ENCODE peak calls at places on chromosomes 3 and 15, in nine cellular contexts. G is OCI-LY7; J is aorta; K is psoas muscle; A is CD8-positive, alpha-beta T cell; I is lung; X is transverse colon; C is kidney; W is heart left ventricle. U is an unnamed sample. For H3K36me3, the result is how much of the 10 kb centered on the place peaks cover.

GRCh38 chr3:23075478-23075877 is 127.6 kb upstream of the UBE2E2 start:
- DNase-seq in I (no peak), G (no peak), A (no peak), X (no peak), K (no peak), W (no peak), J (no peak), C (no peak), U (no peak)

GRCh38 chr15:45177285-45177684 is 10.5 kb downstream of the SHF start:
- DNase-seq in J (no peak), G (no peak), X (no peak), A (no peak), I (no peak), C (no peak), W (no peak), K (no peak), U (no peak)

GRCh38 chr3:134317106-134317947 is 56.9 kb downstream of the AMOTL2 start:
- DNase-seq in I (no peak), K (no peak), A (no peak), C (no peak), G (no peak), J (no peak), W (no peak), X (no peak), U (no peak)

GRCh38 chr3:32706348-32707025 is 21.5 kb downstream of the CNOT10 start:
- DNase-seq in X (no peak), C (no peak), K (no peak), I (no peak), G (no peak), A (no peak), W (no peak), J (no peak), U (no peak)

GRCh38 chr3:120093923-120094775 is at the start of gene GSK3B:
- DNase-seq in A (peak), W (peak), C (peak), K (no peak), I (peak), J (peak), X (peak), G (peak), U (peak)

GRCh38 chr3:72270072-72270611 is 485.2 kb upstream of the PROK2 start:
- DNase-seq in I (peak), K (peak), G (no peak), X (peak), C (peak), A (no peak), W (peak), J (peak), U (no peak)

GRCh38 chr15:88264622-88265021 is 8.1 kb upstream of the NTRK3 start:
- DNase-seq in G (no peak), C (no peak), I (no peak), J (no peak), A (no peak), K (no peak), W (no peak), X (no peak), U (no peak)

GRCh38 chr15:80072285-80072684 is 12.8 kb downstream of the ZFAND6 start:
- DNase-seq in W (no peak), C (no peak), G (peak), X (no peak), A (peak), J (no peak), I (no peak), K (no peak), U (no peak)

GRCh38 chr3:52052831-52053306 is 3.5 kb downstream of the DUSP7 start:
- DNase-seq in W (peak), X (peak), A (peak), J (peak), K (peak), G (peak), C (peak), I (peak), U (peak)

GRCh38 chr15:64225804-64226203 is 63.0 kb upstream of the PPIB start:
- DNase-seq in X (no peak), A (no peak), I (no peak), W (no peak), C (no peak), G (no peak), K (no peak), J (no peak), U (no peak)

GRCh38 chr3:45605569-45605968 is 11.0 kb downstream of the LIMD1 start:
- DNase-seq in K (no peak), C (no peak), I (no peak), W (no peak), G (no peak), A (no peak), X (no peak), J (no peak), U (no peak)

DNA sequence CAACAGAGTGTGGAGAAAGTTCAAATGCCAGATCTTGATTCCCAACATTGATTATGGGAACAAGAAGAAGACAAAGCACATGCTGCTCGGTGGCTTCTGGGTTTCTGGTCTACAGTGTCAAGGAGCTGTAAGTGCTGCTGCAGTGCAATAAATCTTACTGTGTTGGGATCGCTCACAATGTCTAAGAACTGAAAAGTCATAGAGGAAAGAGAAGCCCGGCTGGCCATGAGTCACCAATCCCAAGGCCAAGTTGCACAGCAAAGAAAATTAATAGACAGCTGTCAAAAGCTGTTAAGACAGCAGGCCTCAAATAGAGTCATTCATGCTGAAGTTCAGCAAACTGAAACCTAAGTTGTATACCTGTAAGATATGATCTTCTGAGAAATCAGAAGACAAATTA is 33.2 kb upstream of the SPPL2A start:
- DNase-seq in W (no peak), G (no peak), C (no peak), A (no peak), K (peak), I (no peak), J (no peak), X (peak), U (no peak)
- H3K27ac ChIP-seq in W (no peak), G (no peak), C (no peak), A (no peak), K (peak), I (no peak), J (no peak), X (peak), U (peak)

GRCh38 chr15:71549100-71549499 is 261.3 kb upstream of the NR2E3 start:
- DNase-seq in X (no peak), A (no peak), I (no peak), K (no peak), C (no peak), G (no peak), W (no peak), J (no peak), U (no peak)

GRCh38 chr15:71547066-71547465 is 263.3 kb upstream of the NR2E3 start:
- DNase-seq in A (no peak), X (no peak), G (no peak), I (no peak), C (peak), K (no peak), J (no peak), W (peak), U (no peak)

GRCh38 chr15:71548317-71548908 is 261.9 kb upstream of the NR2E3 start:
- DNase-seq in J (no peak), K (no peak), G (no peak), A (no peak), W (no peak), X (no peak), I (no peak), C (no peak), U (no peak)

GRCh38 chr15:71549697-71550096 is 260.7 kb upstream of the NR2E3 start:
- DNase-seq in X (no peak), G (no peak), I (no peak), A (no peak), C (no peak), J (no peak), W (peak), K (no peak), U (no peak)

DNA sequence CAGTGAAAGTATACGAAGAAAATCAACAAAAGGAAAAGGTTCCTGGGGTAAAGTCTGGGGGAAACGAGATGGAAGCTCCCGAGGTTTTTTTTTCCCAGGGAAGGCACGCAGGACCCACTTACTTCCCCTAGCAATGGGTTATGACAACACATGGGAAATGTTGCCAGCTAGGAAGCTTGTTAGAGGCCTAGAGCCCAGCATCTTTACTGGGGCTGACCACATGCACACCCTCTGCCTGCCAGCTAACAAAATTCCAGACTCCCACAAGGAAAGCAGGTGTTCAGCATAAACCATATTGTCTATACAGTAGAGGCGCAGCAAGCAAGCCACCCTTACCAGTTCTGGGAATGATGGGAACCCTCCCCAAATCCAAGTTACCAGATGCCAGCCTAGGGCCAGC is 258.8 kb upstream of the NR2E3 start:
- DNase-seq in G (no peak), I (no peak), X (no peak), J (no peak), A (no peak), K (no peak), C (no peak), W (no peak), U (no peak)
- H3K4me3 ChIP-seq in G (no peak), I (no peak), X (no peak), J (no peak), A (no peak), K (no peak), C (no peak), W (no peak), U (no peak)

GRCh38 chr15:92997821-92998220 is 91.2 kb downstream of the RGMA start:
- DNase-seq in C (no peak), X (no peak), A (no peak), J (no peak), G (no peak), I (no peak), W (no peak), K (no peak), U (no peak)

GRCh38 chr15:93005133-93005532 is 83.9 kb downstream of the RGMA start:
- DNase-seq in X (no peak), J (no peak), K (no peak), C (no peak), W (no peak), G (no peak), A (no peak), I (no peak), U (no peak)

GRCh38 chr15:93001881-93002280 is 87.1 kb downstream of the RGMA start:
- DNase-seq in J (no peak), I (no peak), K (no peak), X (no peak), C (no peak), G (peak), W (no peak), A (no peak), U (no peak)

DNA sequence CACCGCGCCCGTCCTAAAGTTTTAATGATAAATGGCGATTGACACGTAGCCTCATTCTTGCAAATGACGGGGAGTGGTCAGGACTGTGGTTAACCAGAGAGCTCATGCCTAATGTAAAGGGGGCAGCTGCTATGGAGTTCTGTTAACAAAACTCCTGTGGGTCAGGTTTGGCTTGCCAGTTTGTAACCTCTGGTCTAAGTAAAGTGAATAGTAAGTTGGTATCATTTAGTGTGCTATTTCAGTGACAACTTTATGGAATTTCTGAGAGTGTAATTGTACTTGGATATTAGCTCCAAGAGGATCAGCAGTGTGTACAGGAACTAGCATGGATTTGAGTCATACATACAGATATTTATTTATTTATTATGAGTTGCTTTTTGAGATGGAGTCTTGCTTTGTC is 87.9 kb downstream of the RGMA start:
- DNase-seq in K (no peak), J (no peak), I (no peak), G (no peak), X (no peak), A (no peak), W (no peak), C (no peak), U (no peak)
- H3K36me3 ChIP-seq in K (under half), J (under half), I (under half), G (half or more), X (under half), A (half or more), W (half or more), C (half or more), U (half or more)

DNA sequence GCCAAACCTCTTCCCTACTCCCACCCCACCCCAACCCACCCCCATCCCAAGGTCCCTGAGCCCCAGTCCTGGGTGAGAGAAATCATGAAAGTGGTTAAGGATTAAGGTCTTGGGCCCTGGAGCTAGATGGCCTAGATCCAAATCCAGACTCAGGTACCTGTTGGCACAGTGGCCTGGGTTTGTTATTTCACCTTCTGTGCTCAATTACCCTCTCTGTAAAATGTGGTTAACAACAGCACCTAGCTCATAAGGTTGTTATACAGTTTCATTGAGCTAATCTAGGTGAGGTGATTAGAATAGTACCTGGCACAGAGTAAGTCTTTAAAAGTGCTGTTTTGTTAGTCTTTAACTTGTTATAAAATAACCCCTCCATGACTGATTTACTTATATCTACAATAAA is 6.4 kb upstream of the SNUPN start:
- DNase-seq in W (no peak), G (no peak), C (peak), I (no peak), A (no peak), X (no peak), J (no peak), K (no peak), U (no peak)
- H3K27ac ChIP-seq in W (no peak), G (no peak), C (no peak), I (no peak), A (no peak), X (no peak), J (no peak), K (no peak), U (no peak)